ENCODE peak calls at places on chromosomes 2 and 18, in four cellular contexts. One of them, this sample, is unnamed.

GRCh38 chr2:133518646-133519344 is 49.5 kb downstream of the NCKAP5 start:
- DNase-seq in GM12878: no peak
- DNase-seq in K562: no peak
- DNase-seq in HepG2: no peak
- DNase-seq in this sample: no peak

GRCh38 chr2:26615336-26616031 is 25.7 kb downstream of the CIB4 start:
- DNase-seq in K562: no peak
- DNase-seq in GM12878: no peak
- DNase-seq in HepG2: no peak
- DNase-seq in this sample: no peak

GRCh38 chr2:121999273-121999672 is 243.8 kb downstream of the TSN start:
- DNase-seq in K562: peak
- DNase-seq in GM12878: no peak
- DNase-seq in HepG2: no peak
- DNase-seq in this sample: peak

GRCh38 chr2:218501665-218502064 is 66.5 kb downstream of the USP37 start:
- DNase-seq in HepG2: no peak
- DNase-seq in K562: no peak
- DNase-seq in GM12878: no peak
- DNase-seq in this sample: no peak

GRCh38 chr2:111045771-111046444 is 74.8 kb upstream of the BCL2L11 start:
- DNase-seq in HepG2: no peak
- DNase-seq in GM12878: no peak
- DNase-seq in K562: no peak
- DNase-seq in this sample: no peak

GRCh38 chr2:108446703-108447102 is 2.3 kb upstream of the GCC2 start:
- DNase-seq in K562: no peak
- DNase-seq in HepG2: no peak
- DNase-seq in GM12878: no peak
- DNase-seq in this sample: no peak

GRCh38 chr2:226336283-226336682 is 463.3 kb downstream of the IRS1 start:
- DNase-seq in HepG2: no peak
- DNase-seq in GM12878: no peak
- DNase-seq in K562: no peak
- DNase-seq in this sample: no peak

GRCh38 chr18:62183578-62184195 is 3.2 kb downstream of the PIGN start:
- DNase-seq in HepG2: peak
- DNase-seq in K562: peak
- DNase-seq in GM12878: no peak
- DNase-seq in this sample: peak

GRCh38 chr2:161844845-161845244 is 220.6 kb downstream of the SLC4A10 start:
- DNase-seq in K562: no peak
- DNase-seq in GM12878: no peak
- DNase-seq in HepG2: peak
- DNase-seq in this sample: no peak

GRCh38 chr18:32888311-32888710 is 115.5 kb upstream of the KLHL14 start:
- DNase-seq in GM12878: no peak
- DNase-seq in K562: no peak
- DNase-seq in HepG2: no peak
- DNase-seq in this sample: no peak

GRCh38 chr2:101883860-101884259 is 107.9 kb upstream of the IL1R2 start:
- DNase-seq in GM12878: no peak
- DNase-seq in K562: peak
- DNase-seq in HepG2: peak
- DNase-seq in this sample: peak

GRCh38 chr2:127659408-127660290 is 13.7 kb downstream of the GPR17 start:
- DNase-seq in K562: no peak
- DNase-seq in GM12878: no peak
- DNase-seq in HepG2: no peak
- DNase-seq in this sample: no peak

GRCh38 chr2:127661949-127662510 is 13.3 kb downstream of the LIMS2 start:
- DNase-seq in K562: no peak
- DNase-seq in HepG2: no peak
- DNase-seq in GM12878: no peak
- DNase-seq in this sample: no peak

GRCh38 chr2:127660291-127660578 is 14.3 kb downstream of the GPR17 start:
- DNase-seq in HepG2: no peak
- DNase-seq in GM12878: no peak
- DNase-seq in K562: no peak
- DNase-seq in this sample: no peak

GRCh38 chr2:127662937-127663565 is 12.3 kb downstream of the LIMS2 start:
- DNase-seq in HepG2: no peak
- DNase-seq in GM12878: no peak
- DNase-seq in K562: no peak
- DNase-seq in this sample: no peak

GRCh38 chr2:127661072-127661618 is 14.2 kb downstream of the LIMS2 start:
- DNase-seq in HepG2: no peak
- DNase-seq in GM12878: no peak
- DNase-seq in K562: no peak
- DNase-seq in this sample: no peak
- TF ChIP-seq FOXK2 in HepG2: no peak
- TF ChIP-seq FOXK2 in GM12878: no peak
- TF ChIP-seq FOXK2 in K562: no peak
- TF ChIP-seq FOXK2 in this sample: no peak

GRCh38 chr18:9720327-9720726 is 12.2 kb downstream of the RAB31 start:
- DNase-seq in K562: no peak
- DNase-seq in HepG2: no peak
- DNase-seq in GM12878: no peak
- DNase-seq in this sample: no peak

GRCh38 chr18:9721893-9722515 is 13.9 kb downstream of the RAB31 start:
- DNase-seq in GM12878: no peak
- DNase-seq in K562: no peak
- DNase-seq in HepG2: no peak
- DNase-seq in this sample: no peak

GRCh38 chr18:9716780-9717563 is 8.9 kb downstream of the RAB31 start:
- DNase-seq in HepG2: no peak
- DNase-seq in GM12878: peak
- DNase-seq in K562: no peak
- DNase-seq in this sample: no peak

GRCh38 chr18:9716375-9716774 is 8.3 kb downstream of the RAB31 start:
- DNase-seq in K562: no peak
- DNase-seq in HepG2: no peak
- DNase-seq in GM12878: no peak
- DNase-seq in this sample: no peak

DNA sequence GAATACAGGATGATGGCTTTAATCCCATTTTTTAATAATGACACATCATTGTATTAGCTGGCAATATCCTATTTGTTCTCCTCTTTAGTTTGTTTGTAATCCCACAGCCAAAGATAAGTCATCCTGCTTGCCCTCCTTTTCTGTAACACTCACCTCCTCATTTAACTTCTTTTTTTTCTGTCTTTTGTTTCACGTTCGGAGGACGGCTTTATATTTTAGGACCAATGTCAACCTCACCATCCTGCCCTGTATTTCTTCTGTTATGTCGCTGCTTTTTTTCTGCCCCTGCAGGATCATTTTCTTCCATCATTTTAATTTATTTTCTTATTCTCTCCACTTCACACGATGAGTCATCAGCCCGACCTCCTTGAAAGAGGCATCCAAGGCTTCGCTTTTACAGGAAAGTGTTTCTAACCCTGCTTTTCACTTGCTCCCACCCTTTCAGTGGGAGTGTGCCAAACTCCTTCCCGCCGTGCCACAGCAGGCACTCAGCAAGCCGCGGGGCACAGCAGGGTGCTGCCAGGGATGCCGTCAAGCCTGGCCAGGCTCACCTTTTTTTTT is 11.4 kb downstream of the RAB31 start:
- DNase-seq in K562: no peak
- DNase-seq in GM12878: no peak
- DNase-seq in HepG2: no peak
- DNase-seq in this sample: no peak
- TF ChIP-seq TARDBP in K562: no peak
- TF ChIP-seq TARDBP in GM12878: no peak
- TF ChIP-seq TARDBP in HepG2: no peak
- TF ChIP-seq TARDBP in this sample: no peak

DNA sequence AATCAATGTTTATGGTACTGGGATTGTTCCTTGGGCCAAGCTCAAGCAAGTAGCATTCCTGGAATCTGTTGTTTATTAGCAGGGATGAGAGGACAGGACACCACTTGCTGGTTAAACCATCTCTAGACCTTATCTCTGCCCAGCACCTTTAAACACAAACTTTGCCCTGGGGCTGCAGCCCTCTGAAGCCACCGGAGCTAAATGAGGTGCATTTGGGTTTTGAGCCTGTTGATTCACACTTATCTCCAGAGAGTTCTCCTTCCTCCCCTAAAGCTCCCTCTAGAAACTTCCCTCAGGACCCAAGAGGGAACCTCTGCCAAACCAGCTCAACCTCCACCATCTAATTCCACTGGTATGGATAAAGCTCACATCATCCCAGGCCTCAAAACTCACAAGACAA is 94.8 kb upstream of the EPAS1 start:
- DNase-seq in HepG2: no peak
- DNase-seq in GM12878: no peak
- DNase-seq in K562: no peak
- DNase-seq in this sample: no peak
- TF ChIP-seq FOXK2 in HepG2: no peak
- TF ChIP-seq FOXK2 in GM12878: no peak
- TF ChIP-seq FOXK2 in K562: no peak
- TF ChIP-seq FOXK2 in this sample: no peak

GRCh38 chr2:200239216-200239615 is 67.3 kb upstream of the SPATS2L start:
- DNase-seq in K562: no peak
- DNase-seq in HepG2: no peak
- DNase-seq in GM12878: no peak
- DNase-seq in this sample: peak
- TF ChIP-seq TARDBP in K562: no peak
- TF ChIP-seq TARDBP in HepG2: no peak
- TF ChIP-seq TARDBP in GM12878: no peak
- TF ChIP-seq TARDBP in this sample: no peak

GRCh38 chr2:149597050-149598013 is 9.8 kb upstream of the MMADHC start:
- DNase-seq in K562: peak
- DNase-seq in GM12878: peak
- DNase-seq in HepG2: peak
- DNase-seq in this sample: peak

GRCh38 chr2:149606251-149606811 is 18.8 kb upstream of the MMADHC start:
- DNase-seq in GM12878: no peak
- DNase-seq in HepG2: no peak
- DNase-seq in K562: no peak
- DNase-seq in this sample: no peak

GRCh38 chr2:149596471-149596870 is 8.9 kb upstream of the MMADHC start:
- DNase-seq in K562: no peak
- DNase-seq in HepG2: no peak
- DNase-seq in GM12878: no peak
- DNase-seq in this sample: no peak

GRCh38 chr2:149598014-149598395 is 10.4 kb upstream of the MMADHC start:
- DNase-seq in K562: no peak
- DNase-seq in HepG2: no peak
- DNase-seq in GM12878: no peak
- DNase-seq in this sample: peak

DNA sequence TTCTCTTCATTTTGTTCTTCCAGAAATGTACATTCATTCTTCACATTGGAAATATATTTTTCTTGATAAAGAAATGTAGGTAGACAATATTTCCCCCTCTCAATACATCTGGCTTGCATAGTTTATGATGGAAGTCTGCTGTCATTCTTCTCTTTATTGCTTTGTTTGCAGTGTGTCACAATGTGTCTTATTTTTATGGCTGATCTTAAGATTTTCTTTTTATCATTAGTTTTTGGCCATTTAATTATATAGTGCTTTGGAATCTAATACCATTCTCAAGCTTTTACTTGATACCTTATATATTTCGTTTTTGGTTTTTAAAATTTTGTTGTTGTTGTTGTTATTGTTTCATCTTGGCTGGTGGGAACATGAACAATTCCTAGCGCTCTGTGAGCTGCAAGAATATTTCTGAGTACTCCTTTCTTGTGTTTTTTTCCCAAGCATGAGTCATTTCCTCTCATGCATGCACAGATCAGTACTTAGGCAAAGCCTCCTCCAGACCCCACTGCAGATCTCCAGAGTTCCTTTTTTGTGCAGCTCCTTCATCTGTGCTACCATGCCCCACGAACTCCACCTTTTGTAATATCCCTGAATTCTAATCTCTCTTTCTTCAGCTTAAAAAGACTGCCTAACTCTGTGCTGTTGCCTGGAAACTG is 13.7 kb upstream of the MMADHC start:
- DNase-seq in GM12878: no peak
- DNase-seq in K562: no peak
- DNase-seq in HepG2: no peak
- DNase-seq in this sample: no peak
- TF ChIP-seq FOXK2 in GM12878: no peak
- TF ChIP-seq FOXK2 in K562: no peak
- TF ChIP-seq FOXK2 in HepG2: no peak
- TF ChIP-seq FOXK2 in this sample: no peak

DNA sequence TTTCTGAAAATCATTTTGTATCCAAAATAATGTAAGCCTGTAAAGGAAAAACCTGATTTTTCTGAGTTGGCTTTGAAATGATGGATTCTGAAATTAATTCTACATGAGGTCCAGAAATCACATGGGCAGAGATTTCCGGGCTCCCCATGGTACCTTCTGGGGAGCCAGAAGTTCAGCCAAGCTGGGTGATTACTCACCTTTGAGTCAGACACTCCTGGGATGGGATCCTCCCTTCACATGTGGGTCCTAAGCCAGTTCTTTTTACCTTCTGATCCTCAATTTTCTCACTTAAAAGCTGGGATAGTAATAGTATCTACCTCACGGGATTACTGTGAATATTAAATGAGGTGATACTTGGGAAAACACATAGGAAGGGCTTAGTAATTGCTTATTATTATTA is 179.8 kb upstream of the EPAS1 start:
- DNase-seq in HepG2: no peak
- DNase-seq in K562: no peak
- DNase-seq in GM12878: no peak
- DNase-seq in this sample: no peak
- TF ChIP-seq TARDBP in HepG2: no peak
- TF ChIP-seq TARDBP in K562: no peak
- TF ChIP-seq TARDBP in GM12878: no peak
- TF ChIP-seq TARDBP in this sample: no peak

DNA sequence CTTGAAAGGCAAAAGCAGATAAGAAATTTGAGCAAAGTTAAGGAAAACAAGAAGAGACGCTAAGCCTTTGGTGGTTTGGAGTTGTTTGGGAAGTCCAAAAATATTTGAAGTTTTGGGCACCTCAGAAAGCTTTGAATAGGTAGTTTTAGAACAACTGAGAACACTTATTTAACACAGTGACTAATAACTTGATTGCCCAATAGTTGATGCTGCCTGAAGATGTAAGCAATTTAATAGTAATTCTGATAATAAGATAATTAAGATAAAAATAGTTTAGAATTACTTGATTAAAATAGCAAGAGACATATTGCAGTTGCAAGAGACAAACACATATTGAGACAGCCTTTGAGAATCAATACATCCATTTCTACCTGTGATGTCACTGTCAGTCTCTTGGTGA is 16.5 kb upstream of the COL3A1 start:
- DNase-seq in GM12878: no peak
- DNase-seq in K562: no peak
- DNase-seq in HepG2: no peak
- DNase-seq in this sample: no peak
- TF ChIP-seq FOXK2 in GM12878: no peak
- TF ChIP-seq FOXK2 in K562: no peak
- TF ChIP-seq FOXK2 in HepG2: no peak
- TF ChIP-seq FOXK2 in this sample: no peak

GRCh38 chr2:141557329-141558098 is 573.3 kb downstream of the LRP1B start:
- DNase-seq in GM12878: no peak
- DNase-seq in HepG2: no peak
- DNase-seq in K562: no peak
- DNase-seq in this sample: no peak

GRCh38 chr2:141560723-141561122 is 570.1 kb downstream of the LRP1B start:
- DNase-seq in HepG2: no peak
- DNase-seq in K562: no peak
- DNase-seq in GM12878: no peak
- DNase-seq in this sample: no peak

GRCh38 chr2:141555876-141556470 is 574.8 kb downstream of the LRP1B start:
- DNase-seq in K562: no peak
- DNase-seq in HepG2: no peak
- DNase-seq in GM12878: no peak
- DNase-seq in this sample: no peak

GRCh38 chr2:141554810-141555209 is 576.0 kb downstream of the LRP1B start:
- DNase-seq in HepG2: peak
- DNase-seq in K562: no peak
- DNase-seq in GM12878: no peak
- DNase-seq in this sample: peak
- TF ChIP-seq TARDBP in HepG2: no peak
- TF ChIP-seq TARDBP in K562: no peak
- TF ChIP-seq TARDBP in GM12878: no peak
- TF ChIP-seq TARDBP in this sample: no peak

This sample was measured in HEK293T.